ENCODE peak calls at places on chromosomes 3 and 15, in four cellular contexts. G is HFF-Myc, Z is HCEC 1CT, V is IMR-90. T is an unnamed sample.

GRCh38 chr15:66578286-66578875 is 12.6 kb upstream of the LCTL start:
- DNase-seq in G (peak), Z (peak), V (peak), T (peak)

GRCh38 chr3:152258448-152259302 is 10.1 kb upstream of the MBNL1 start:
- DNase-seq in V (peak), Z (peak), G (peak), T (peak)

GRCh38 chr3:129602730-129603560 is 3.5 kb downstream of the PLXND1 start:
- DNase-seq in V (peak), Z (peak), G (peak), T (peak)

GRCh38 chr15:84572231-84572630 is 28.6 kb upstream of the ZSCAN2 start:
- DNase-seq in G (no peak), Z (peak), V (no peak), T (no peak)

GRCh38 chr15:71973366-71973765 is 144.6 kb downstream of the MYO9A start:
- DNase-seq in G (no peak), Z (no peak), V (no peak), T (no peak)

GRCh38 chr3:119810018-119810435 is 28.1 kb downstream of the NR1I2 start:
- DNase-seq in G (peak), V (peak), Z (no peak), T (peak)

GRCh38 chr3:154971341-154971740 is 108.8 kb upstream of the MME start:
- DNase-seq in G (no peak), V (peak), Z (peak), T (no peak)

GRCh38 chr15:60994842-60995495 is 234.1 kb downstream of the RORA start:
- DNase-seq in G (no peak), Z (no peak), V (no peak), T (no peak)

GRCh38 chr3:133479895-133480669 is 80.2 kb downstream of the BFSP2 start:
- DNase-seq in V (no peak), Z (no peak), G (no peak), T (no peak)